ENCODE peak calls at places on chromosome 19, in seven cellular contexts. X is CD8-positive, alpha-beta memory T cell; P is T-helper 1 cell; G is left ventricle myocardium inferior; K is NCI-H2029; L is choroid plexus epithelial cell; D is SK-N-DZ. B is an unnamed sample.

GRCh38 chr19:28519950-28520861 is 692.7 kb downstream of the UQCRFS1 start:
- DNase-seq in X (no peak), L (no peak), K (peak), P (no peak), G (no peak), D (no peak), B (no peak)

GRCh38 chr19:34350161-34350561 is 14.8 kb upstream of the GPI start:
- DNase-seq in G (no peak), X (peak), L (no peak), K (no peak), P (peak), D (no peak), B (no peak)

GRCh38 chr19:33740811-33741396 is 55.8 kb upstream of the KCTD15 start:
- DNase-seq in X (no peak), D (no peak), G (no peak), L (peak), P (no peak), K (no peak), B (peak)

GRCh38 chr19:31378404-31378803 is 29.2 kb upstream of the TSHZ3 start:
- DNase-seq in K (peak), L (peak), P (no peak), X (no peak), G (peak), D (peak), B (peak)

GRCh38 chr19:30059741-30060140 is 117.7 kb downstream of the URI1 start:
- DNase-seq in X (no peak), G (no peak), D (no peak), P (no peak), L (no peak), K (no peak), B (no peak)

GRCh38 chr19:4935449-4935848 is 26.1 kb downstream of the UHRF1 start:
- DNase-seq in G (no peak), L (no peak), P (no peak), X (no peak), K (no peak), D (no peak), B (no peak)

GRCh38 chr19:55536951-55537740 is at the start of gene SBK2:
- DNase-seq in D (peak), K (no peak), X (no peak), L (no peak), P (no peak), G (no peak), B (no peak)

GRCh38 chr19:57212109-57212508 is 18.7 kb upstream of the AURKC start:
- DNase-seq in X (no peak), P (no peak), G (no peak), D (no peak), L (no peak), K (no peak), B (peak)

GRCh38 chr19:46721269-46722003 is 4.5 kb upstream of the PRKD2 start:
- DNase-seq in P (no peak), X (no peak), K (no peak), G (no peak), D (no peak), L (no peak), B (no peak)

GRCh38 chr19:33775731-33776487 is 20.8 kb upstream of the KCTD15 start:
- DNase-seq in K (no peak), P (no peak), G (no peak), X (no peak), L (no peak), D (no peak), B (no peak)

GRCh38 chr19:53991224-53992113 is at the start of gene CACNG6:
- DNase-seq in P (no peak), D (peak), K (no peak), X (no peak), L (no peak), G (no peak), B (peak)